ENCODE peak calls at places on chromosome 13, in eight cellular contexts. V is activated T-cell treated with anti-CD3 and anti-CD28 coated beads, Interleukin-2, amount 50 U/mL, for 72 hours; X is breast epithelium; M is IMR-90; L is ELF-1; T is stimulated activated CD4-positive, alpha-beta T cell treated with anti-CD3 and anti-CD28 coated beads, Interleukin-12 subunit alpha, Interleukin-12 subunit beta, amount 100 ng/mL, for 24 hours; F is T-helper 17 cell; Y is HCEC 1CT. E is an unnamed sample.

GRCh38 chr13:49958321-49958720 is 22.2 kb upstream of the SPRYD7 start:
- DNase-seq in T (no peak), V (no peak), L (no peak), Y (no peak), X (no peak), F (no peak), M (peak), E (no peak)

GRCh38 chr13:50576156-50576555 is 267.3 kb downstream of the DLEU7 start:
- DNase-seq in T (no peak), L (no peak), Y (no peak), F (no peak), M (no peak), V (no peak), X (no peak), E (peak)

GRCh38 chr13:26247608-26248007 is 6.3 kb upstream of the CDK8 start:
- DNase-seq in V (no peak), Y (no peak), M (peak), X (no peak), F (no peak), T (no peak), L (no peak), E (no peak)

GRCh38 chr13:98961204-98962105 is 16.4 kb downstream of the DOCK9 start:
- DNase-seq in L (peak), F (no peak), V (no peak), X (no peak), Y (no peak), T (no peak), M (no peak), E (no peak)

GRCh38 chr13:112851107-112852046 is 117.6 kb upstream of the MCF2L start:
- DNase-seq in X (no peak), L (no peak), T (no peak), M (no peak), F (no peak), Y (no peak), V (no peak), E (no peak)

GRCh38 chr13:26228080-26228479 is 6.0 kb upstream of the RNF6 start:
- DNase-seq in L (no peak), Y (no peak), X (no peak), T (no peak), V (no peak), F (no peak), M (no peak), E (no peak)

GRCh38 chr13:106182404-106182803 is 353.1 kb downstream of the EFNB2 start:
- DNase-seq in X (no peak), T (no peak), V (no peak), Y (peak), L (no peak), M (peak), F (no peak), E (no peak)

GRCh38 chr13:37106642-37107041 is 1.2 kb upstream of the CSNK1A1L start:
- DNase-seq in X (no peak), F (no peak), T (no peak), V (no peak), L (no peak), M (peak), Y (no peak), E (no peak)

GRCh38 chr13:32878172-32878571 is 138.1 kb upstream of the KL start:
- DNase-seq in Y (peak), T (no peak), V (no peak), X (no peak), L (no peak), F (no peak), M (peak), E (no peak)

GRCh38 chr13:34611678-34612077 is 330.4 kb upstream of the NBEA start:
- DNase-seq in F (no peak), L (no peak), Y (no peak), T (no peak), V (no peak), M (no peak), X (no peak), E (no peak)

E was measured in upper lobe of left lung.